ENCODE peak calls at places on chromosomes 6 and 20, in eight cellular contexts. F is ovary; Y is GDM1; B is A172; K is activated naive CD8-positive, alpha-beta T cell treated with anti-CD3 and anti-CD28 coated beads, Interleukin-2, amount 50 U/mL, for 24 hours; W is NCI-H226; Z is OCI-LY7; T is thoracic aorta. I is an unnamed sample.
A peak's percentile ranks its signal among the peaks of the same experiment; 100 is the strongest.

GRCh38 chr6:3205913-3206312 is 21.5 kb downstream of the TUBB2B start:
- DNase-seq in F (no peak), Y (no peak), B (peak; percentile 36), K (no peak), W (peak; percentile 81), Z (no peak), T (no peak), I (peak; percentile 98)

GRCh38 chr20:3041818-3042504 is 1.5 kb upstream of the GNRH2 start:
- DNase-seq in F (peak; percentile 40), Y (no peak), B (no peak), K (no peak), W (no peak), Z (no peak), T (no peak), I (no peak)

GRCh38 chr6:142833054-142833453 is 111.9 kb downstream of the HIVEP2 start:
- DNase-seq in F (no peak), Y (no peak), B (peak; percentile 84), K (no peak), W (peak; percentile 76), Z (no peak), T (no peak), I (peak; percentile 85)

GRCh38 chr6:90574610-90575009 is 12.3 kb downstream of the MAP3K7 start:
- DNase-seq in F (no peak), Y (no peak), B (no peak), K (no peak), W (no peak), Z (peak; percentile 6), T (no peak), I (peak; percentile 37)

GRCh38 chr20:64103871-64104666 is 3.3 kb downstream of the NPBWR2 start:
- DNase-seq in F (no peak), Y (no peak), B (no peak), K (no peak), W (no peak), Z (no peak), T (no peak), I (no peak)

GRCh38 chr20:49541733-49542513 is 26.0 kb downstream of the PTGIS start:
- DNase-seq in F (peak; percentile 76), Y (peak; percentile 34), B (peak; percentile 73), K (peak; percentile 75), W (peak; percentile 35), Z (peak; percentile 89), T (no peak), I (peak; percentile 66)

GRCh38 chr6:140567469-140567868 is 1193.0 kb upstream of the CITED2 start:
- DNase-seq in F (no peak), Y (no peak), B (no peak), K (no peak), W (no peak), Z (no peak), T (no peak), I (peak; percentile 23)

GRCh38 chr6:4394786-4395185 is 259.4 kb upstream of the ECI2 start:
- DNase-seq in F (no peak), Y (no peak), B (no peak), K (no peak), W (no peak), Z (no peak), T (no peak), I (no peak)

GRCh38 chr6:151181701-151182367 is 57.9 kb upstream of the AKAP12 start:
- DNase-seq in F (no peak), Y (no peak), B (no peak), K (no peak), W (no peak), Z (no peak), T (no peak), I (no peak)

GRCh38 chr6:170048615-170049256 is 242.1 kb downstream of the DLL1 start:
- DNase-seq in F (no peak), Y (peak; percentile 67), B (no peak), K (no peak), W (no peak), Z (no peak), T (no peak), I (peak; percentile 60)

GRCh38 chr20:36483919-36484808 is 57.2 kb upstream of the MYL9 start:
- DNase-seq in F (no peak), Y (no peak), B (no peak), K (no peak), W (peak; percentile 46), Z (no peak), T (no peak), I (no peak)